ENCODE peak calls at places on chromosomes 4 and X, in six cellular contexts. M is 8988T, G is M059J, E is GOT3, O is nephron progenitor cell, C is NCI-H1694. T is an unnamed sample.
A peak's percentile ranks its signal among the peaks of the same experiment; 100 is the strongest.

GRCh38 chr4:67006791-67007190 is 538.5 kb downstream of the CENPC start:
- DNase-seq in C (no peak), M (no peak), G (no peak), E (no peak), O (no peak), T (no peak)

GRCh38 chrX:40154853-40155616 is 57.3 kb upstream of the BCOR start:
- DNase-seq in C (no peak), O (peak; percentile 62), E (no peak), M (peak; percentile 78), G (peak; percentile 44), T (peak; percentile 1)

GRCh38 chr4:85534120-85534519 is 59.2 kb downstream of the ARHGAP24 start:
- DNase-seq in O (no peak), E (no peak), C (no peak), G (no peak), M (no peak), T (no peak)

GRCh38 chrX:77505227-77505626 is 58.0 kb downstream of the FGF16 start:
- DNase-seq in C (no peak), O (no peak), E (no peak), M (no peak), G (no peak), T (no peak)

GRCh38 chr4:151676301-151676700 is 84.5 kb downstream of the GATB start:
- DNase-seq in C (peak; percentile 24), M (peak; percentile 23), O (no peak), E (peak; percentile 0), G (peak; percentile 84), T (no peak)

GRCh38 chrX:15336023-15336413 is 695 bp upstream of the PIGA start:
- DNase-seq in O (peak; percentile 9), M (no peak), G (peak; percentile 66), E (no peak), C (no peak), T (no peak)

GRCh38 chr4:145815027-145815612 is 123.5 kb downstream of the ZNF827 start:
- DNase-seq in G (no peak), C (no peak), E (no peak), M (no peak), O (no peak), T (no peak)

GRCh38 chr4:62644372-62644771 is 1444.2 kb downstream of the ADGRL3 start:
- DNase-seq in M (no peak), E (no peak), C (peak; percentile 17), G (peak; percentile 2), O (peak; percentile 9), T (no peak)

GRCh38 chr4:88820723-88821368 is 123.2 kb upstream of the NAP1L5 start:
- DNase-seq in O (no peak), E (no peak), C (no peak), M (no peak), G (no peak), T (no peak)

GRCh38 chrX:94107981-94108380 is 434.0 kb downstream of the FAM133A start:
- DNase-seq in C (no peak), M (no peak), E (no peak), O (no peak), G (no peak), T (no peak)

GRCh38 chr4:38160487-38161207 is 200.4 kb downstream of the PTTG2 start:
- DNase-seq in E (peak; percentile 41), M (no peak), C (no peak), O (no peak), G (peak; percentile 95), T (no peak)

GRCh38 chrX:118346258-118347094 is 570 bp downstream of the WDR44 start:
- DNase-seq in G (peak; percentile 60), C (peak; percentile 20), M (peak; percentile 19), E (no peak), O (peak; percentile 76), T (no peak)

GRCh38 chrX:42797646-42798045 is 19.7 kb upstream of the PPP1R2C start:
- DNase-seq in M (no peak), G (peak; percentile 61), C (no peak), E (no peak), O (no peak), T (no peak)

GRCh38 chr4:156774422-156774821 is 197.2 kb downstream of the PDGFC start:
- DNase-seq in O (no peak), G (peak; percentile 82), C (no peak), M (no peak), E (no peak), T (no peak)

GRCh38 chr4:32140636-32141035 is 1420.5 kb downstream of the PCDH7 start:
- DNase-seq in M (no peak), O (no peak), C (no peak), G (peak; percentile 95), E (no peak), T (no peak)

GRCh38 chrX:141469469-141469868 is 115.1 kb downstream of the SPANXA1 start:
- DNase-seq in O (no peak), C (no peak), G (peak; percentile 48), E (no peak), M (no peak), T (peak; percentile 66)

GRCh38 chr4:155952546-155952945 is 1.1 kb downstream of the CTSO start:
- DNase-seq in M (no peak), C (no peak), E (no peak), G (peak; percentile 44), O (no peak), T (no peak)

GRCh38 chr4:87053064-87053693 is 118.4 kb downstream of the AFF1 start:
- DNase-seq in G (no peak), M (no peak), C (no peak), E (no peak), O (no peak), T (no peak)

GRCh38 chr4:14627038-14627437 is 375.2 kb upstream of the CPEB2 start:
- DNase-seq in E (no peak), O (no peak), C (no peak), M (no peak), G (no peak), T (no peak)

GRCh38 chr4:3803946-3804345 is 37.8 kb downstream of the ADRA2C start:
- DNase-seq in C (no peak), M (no peak), G (no peak), E (no peak), O (no peak), T (no peak)

GRCh38 chrX:115525486-115525885 is 35.5 kb upstream of the PLS3 start:
- DNase-seq in G (no peak), O (no peak), C (no peak), E (no peak), M (no peak), T (no peak)

GRCh38 chr4:142883433-142883832 is 37.3 kb upstream of the INPP4B start:
- DNase-seq in O (no peak), E (no peak), G (peak; percentile 5), C (no peak), M (no peak), T (peak; percentile 10)

GRCh38 chr4:186676531-186677158 is 47.0 kb downstream of the FAT1 start:
- DNase-seq in M (no peak), O (no peak), C (no peak), G (peak; percentile 88), E (no peak), T (peak; percentile 68)

GRCh38 chrX:100658936-100659335 is 14.9 kb downstream of the SRPX2 start:
- DNase-seq in C (peak; percentile 28), E (no peak), O (no peak), M (no peak), G (no peak), T (no peak)

GRCh38 chrX:17656035-17656418 is 81.3 kb upstream of the SCML1 start:
- DNase-seq in C (no peak), G (no peak), M (no peak), E (no peak), O (peak; percentile 64), T (no peak)

GRCh38 chrX:47143894-47144625 is 442 bp downstream of the NDUFB11 start:
- DNase-seq in O (no peak), M (no peak), G (no peak), E (no peak), C (no peak), T (no peak)

GRCh38 chr4:76488905-76489798 is 54.1 kb downstream of the SHROOM3 start:
- DNase-seq in E (no peak), G (peak; percentile 55), M (no peak), O (no peak), C (no peak), T (no peak)

GRCh38 chr4:147822128-147822527 is 90.2 kb downstream of the ARHGAP10 start:
- DNase-seq in O (no peak), E (no peak), M (no peak), C (no peak), G (no peak), T (no peak)

GRCh38 chr4:73251384-73251783 is 7.2 kb downstream of the ANKRD17 start:
- DNase-seq in E (no peak), O (no peak), G (no peak), M (no peak), C (no peak), T (no peak)

GRCh38 chr4:40729555-40729954 is 20.2 kb upstream of the NSUN7 start:
- DNase-seq in C (no peak), O (no peak), E (no peak), G (no peak), M (no peak), T (no peak)

GRCh38 chr4:7266525-7267292 is 74.4 kb downstream of the SORCS2 start:
- DNase-seq in G (peak; percentile 83), C (no peak), M (peak; percentile 77), E (no peak), O (no peak), T (peak; percentile 19)

GRCh38 chr4:153318696-153319320 is 25.7 kb upstream of the MND1 start:
- DNase-seq in C (peak; percentile 70), M (peak; percentile 14), G (peak; percentile 59), O (peak; percentile 17), E (no peak), T (peak; percentile 1)

GRCh38 chr4:74159397-74159709 is 1.4 kb downstream of the MTHFD2L start:
- DNase-seq in M (no peak), O (no peak), C (no peak), E (no peak), G (no peak), T (no peak)

GRCh38 chrX:109954333-109954732 is 48.6 kb upstream of the TMEM164 start:
- DNase-seq in G (peak; percentile 73), O (no peak), E (no peak), M (no peak), C (no peak), T (no peak)

GRCh38 chrX:672931-673330 is 42.3 kb downstream of the SHOX start:
- DNase-seq in C (no peak), O (no peak), G (peak; percentile 30), E (no peak), M (no peak), T (no peak)

GRCh38 chrX:81355436-81355835 is 153.5 kb downstream of the SH3BGRL start:
- DNase-seq in C (no peak), E (no peak), O (no peak), G (no peak), M (no peak), T (no peak)

GRCh38 chrX:29478336-29479069 is 736.9 kb upstream of the MAGEB2 start:
- DNase-seq in C (peak; percentile 1), O (peak; percentile 32), G (peak; percentile 72), M (peak; percentile 23), E (no peak), T (peak; percentile 14)

GRCh38 chrX:20330545-20330944 is 63.8 kb upstream of the RPS6KA3 start:
- DNase-seq in O (no peak), G (no peak), M (no peak), E (no peak), C (no peak), T (no peak)

GRCh38 chr4:94722748-94723147 is 35.0 kb upstream of the BMPR1B start:
- DNase-seq in M (no peak), O (no peak), G (no peak), C (no peak), E (no peak), T (no peak)